ENCODE peak calls at places on chromosome 11, in eight cellular contexts. S is dorsolateral prefrontal cortex, J is fibroblast of lung, G is astrocyte of the spinal cord, O is OCI-LY7, A is natural killer cell, D is psoas muscle, E is brain microvascular endothelial cell. L is an unnamed sample.
A peak's percentile ranks its signal among the peaks of the same experiment; 100 is the strongest.

GRCh38 chr11:106286881-106287504 is 209.5 kb downstream of the AASDHPPT start:
- DNase-seq in S (no peak), J (no peak), G (no peak), O (no peak), A (no peak), D (no peak), E (no peak), L (no peak)

GRCh38 chr11:102564110-102564509 is 33.6 kb upstream of the MMP7 start:
- DNase-seq in S (no peak), J (peak; percentile 84), G (peak; percentile 84), O (no peak), A (no peak), D (no peak), E (no peak), L (no peak)

GRCh38 chr11:35210886-35211546 is 72.0 kb downstream of the CD44 start:
- DNase-seq in S (no peak), J (no peak), G (no peak), O (no peak), A (no peak), D (no peak), E (no peak), L (no peak)

GRCh38 chr11:95459268-95460040 is 228.5 kb upstream of the SESN3 start:
- DNase-seq in S (no peak), J (peak; percentile 33), G (no peak), O (no peak), A (no peak), D (no peak), E (no peak), L (no peak)

GRCh38 chr11:58905141-58905715 is 34.1 kb upstream of the GLYATL1 start:
- DNase-seq in S (peak; percentile 63), J (peak; percentile 73), G (peak; percentile 72), O (no peak), A (no peak), D (peak; percentile 36), E (peak; percentile 56), L (no peak)

GRCh38 chr11:113505541-113506375 is 30.6 kb upstream of the DRD2 start:
- DNase-seq in S (peak; percentile 56), J (peak; percentile 85), G (peak; percentile 68), O (no peak), A (no peak), D (no peak), E (peak; percentile 29), L (no peak)

GRCh38 chr11:66842501-66842895 is 743 bp upstream of the RCE1 start:
- DNase-seq in S (no peak), J (no peak), G (no peak), O (no peak), A (no peak), D (no peak), E (no peak), L (no peak)

GRCh38 chr11:102552447-102553200 is 22.1 kb upstream of the MMP7 start:
- DNase-seq in S (no peak), J (peak; percentile 96), G (peak; percentile 78), O (no peak), A (no peak), D (no peak), E (no peak), L (no peak)

GRCh38 chr11:35247428-35247827 is 108.5 kb downstream of the CD44 start:
- DNase-seq in S (no peak), J (no peak), G (no peak), O (no peak), A (peak; percentile 49), D (no peak), E (no peak), L (no peak)

GRCh38 chr11:64566042-64566914 is 24.7 kb upstream of the SLC22A12 start:
- DNase-seq in S (no peak), J (peak; percentile 80), G (peak; percentile 81), O (peak; percentile 72), A (no peak), D (peak; percentile 47), E (peak; percentile 72), L (no peak)

GRCh38 chr11:6992457-6993431 is 27.4 kb downstream of the ZNF214 start:
- DNase-seq in S (no peak), J (peak; percentile 91), G (peak; percentile 94), O (no peak), A (no peak), D (no peak), E (peak; percentile 91), L (no peak)

GRCh38 chr11:78319453-78319955 is 98.1 kb downstream of the GAB2 start:
- DNase-seq in S (no peak), J (peak; percentile 14), G (peak; percentile 15), O (no peak), A (no peak), D (no peak), E (peak; percentile 18), L (no peak)

GRCh38 chr11:95652002-95652472 is 137.5 kb downstream of the FAM76B start:
- DNase-seq in S (no peak), J (no peak), G (no peak), O (no peak), A (no peak), D (no peak), E (no peak), L (no peak)

GRCh38 chr11:57980201-57980600 is 43.5 kb upstream of the OR9Q1 start:
- DNase-seq in S (no peak), J (no peak), G (no peak), O (no peak), A (no peak), D (no peak), E (no peak), L (no peak)

GRCh38 chr11:59560702-59561469 is 49.5 kb downstream of the OR4D9 start:
- DNase-seq in S (peak; percentile 68), J (peak; percentile 80), G (peak; percentile 89), O (peak; percentile 88), A (peak; percentile 60), D (peak; percentile 87), E (peak; percentile 83), L (no peak)

GRCh38 chr11:119108151-119108856 is 1.2 kb downstream of the C2CD2L start:
- DNase-seq in S (no peak), J (no peak), G (no peak), O (peak; percentile 71), A (no peak), D (no peak), E (no peak), L (peak; percentile 50)

GRCh38 chr11:1878134-1879031 is 13.3 kb downstream of the PRR33 start:
- DNase-seq in S (peak; percentile 33), J (no peak), G (no peak), O (no peak), A (no peak), D (peak; percentile 54), E (no peak), L (peak; percentile 83)

GRCh38 chr11:77512092-77512491 is 38.2 kb upstream of the PAK1 start:
- DNase-seq in S (no peak), J (no peak), G (no peak), O (no peak), A (no peak), D (no peak), E (no peak), L (no peak)

GRCh38 chr11:75980031-75980430 is 165.0 kb downstream of the UVRAG start:
- DNase-seq in S (no peak), J (no peak), G (no peak), O (no peak), A (no peak), D (no peak), E (no peak), L (no peak)

GRCh38 chr11:128262463-128263345 is 324.7 kb downstream of the ETS1 start:
- DNase-seq in S (no peak), J (no peak), G (no peak), O (no peak), A (no peak), D (no peak), E (no peak), L (no peak)

GRCh38 chr11:21174781-21175180 is 505.4 kb downstream of the NELL1 start:
- DNase-seq in S (no peak), J (no peak), G (no peak), O (no peak), A (no peak), D (no peak), E (no peak), L (no peak)

GRCh38 chr11:75031771-75032549 is 43.2 kb downstream of the NEU3 start:
- DNase-seq in S (peak; percentile 71), J (peak; percentile 54), G (peak; percentile 56), O (peak; percentile 73), A (peak; percentile 44), D (peak; percentile 76), E (peak; percentile 62), L (no peak)

GRCh38 chr11:75966546-75967287 is 151.7 kb downstream of the UVRAG start:
- DNase-seq in S (no peak), J (peak; percentile 71), G (peak; percentile 68), O (no peak), A (no peak), D (no peak), E (peak; percentile 20), L (no peak)

GRCh38 chr11:117830072-117830471 is 5.5 kb upstream of the FXYD2 start:
- DNase-seq in S (peak; percentile 34), J (no peak), G (no peak), O (no peak), A (no peak), D (no peak), E (no peak), L (no peak)

GRCh38 chr11:116217006-116217405 is 555.8 kb downstream of the BUD13 start:
- DNase-seq in S (peak; percentile 75), J (peak; percentile 27), G (peak; percentile 39), O (no peak), A (no peak), D (no peak), E (peak; percentile 49), L (no peak)

GRCh38 chr11:68409748-68410344 is 50.7 kb upstream of the PPP6R3 start:
- DNase-seq in S (no peak), J (no peak), G (no peak), O (no peak), A (no peak), D (no peak), E (no peak), L (no peak)
- TF ChIP-seq CTCF in S (no peak), J (no peak), G (no peak), O (no peak), A (no peak), D (no peak), E (no peak), L (no peak)

DNA sequence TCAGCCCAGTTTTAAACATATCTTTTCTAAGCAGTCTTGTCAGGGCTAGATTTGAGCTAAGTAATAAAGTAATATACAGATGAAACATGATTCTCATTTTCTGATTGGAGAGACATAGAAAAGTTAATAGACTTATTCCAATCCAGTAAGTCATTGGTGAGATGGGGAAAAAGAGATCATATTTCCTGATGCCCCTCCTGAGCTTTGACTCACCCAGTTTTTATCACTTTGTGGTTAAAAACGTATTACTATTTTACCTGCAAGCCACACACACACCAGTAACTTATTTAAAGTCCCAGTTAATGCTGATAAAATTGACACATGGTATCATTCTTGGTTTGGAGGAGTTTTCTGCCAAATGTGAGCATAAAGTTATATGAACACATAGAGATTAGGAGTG is 306.8 kb downstream of the CADM1 start:
- DNase-seq in S (no peak), J (peak; percentile 53), G (no peak), O (no peak), A (no peak), D (no peak), E (no peak), L (no peak)
- TF ChIP-seq CTCF in S (no peak), J (no peak), G (no peak), O (no peak), A (no peak), D (no peak), E (no peak), L (no peak)

GRCh38 chr11:112004389-112004788 is 20.8 kb upstream of the DLAT start:
- DNase-seq in S (no peak), J (no peak), G (no peak), O (peak; percentile 70), A (no peak), D (no peak), E (peak; percentile 4), L (no peak)
- TF ChIP-seq CTCF in S (no peak), J (peak; percentile 20), G (no peak), O (peak; percentile 79), A (peak; percentile 27), D (no peak), E (peak; percentile 67), L (peak; percentile 39)

GRCh38 chr11:91527380-91528030 is 697.1 kb upstream of the FAT3 start:
- DNase-seq in S (no peak), J (no peak), G (no peak), O (no peak), A (no peak), D (no peak), E (no peak), L (no peak)
- TF ChIP-seq CTCF in S (no peak), J (no peak), G (no peak), O (no peak), A (no peak), D (no peak), E (no peak), L (no peak)